ENCODE peak calls at places on chromosome 9, in four cellular contexts. E is brain microvascular endothelial cell; P is CD4-positive, alpha-beta T cell; X is progenitor cell of endocrine pancreas. C is an unnamed sample.

GRCh38 chr9:38622083-38622674 is 1.8 kb upstream of the ANKRD18A start:
- DNase-seq in X (no peak), E (no peak), P (no peak), C (no peak)

GRCh38 chr9:69744688-69745380 is 15.0 kb downstream of the PTAR1 start:
- DNase-seq in E (no peak), X (no peak), P (no peak), C (no peak)

GRCh38 chr9:118578467-118578866 is 790.8 kb downstream of the BRINP1 start:
- DNase-seq in E (peak; percentile 68), X (no peak), P (no peak), C (no peak)

GRCh38 chr9:30504502-30504905 is 1879.9 kb upstream of the ACO1 start:
- DNase-seq in P (no peak), X (no peak), E (no peak), C (no peak)

GRCh38 chr9:34413229-34413852 is 36.6 kb upstream of the MYORG start:
- DNase-seq in X (peak; percentile 64), P (no peak), E (peak; percentile 45), C (no peak)

GRCh38 chr9:91036826-91037510 is 235.3 kb downstream of the SYK start:
- DNase-seq in X (peak; percentile 39), E (peak; percentile 91), P (peak; percentile 47), C (peak; percentile 89)

GRCh38 chr9:87842878-87843585 is 39.6 kb upstream of the SPATA31E1 start:
- DNase-seq in X (no peak), E (no peak), P (no peak), C (no peak)

GRCh38 chr9:93905473-93906133 is 49.6 kb downstream of the BARX1 start:
- DNase-seq in E (no peak), X (no peak), P (no peak), C (no peak)

GRCh38 chr9:106869458-106869857 is 6.5 kb downstream of the ZNF462 start:
- DNase-seq in X (no peak), P (no peak), E (no peak), C (no peak)

GRCh38 chr9:121598167-121599000 is 53.0 kb upstream of the DAB2IP start:
- DNase-seq in P (no peak), X (peak; percentile 78), E (peak; percentile 74), C (peak; percentile 92)

GRCh38 chr9:26264709-26265601 is 586.7 kb upstream of the TUSC1 start:
- DNase-seq in P (no peak), E (peak; percentile 93), X (no peak), C (no peak)

GRCh38 chr9:18526686-18527085 is 52.7 kb downstream of the ADAMTSL1 start:
- DNase-seq in E (no peak), P (no peak), X (no peak), C (no peak)

GRCh38 chr9:78510035-78510434 is 213.1 kb downstream of the PSAT1 start:
- DNase-seq in P (no peak), E (no peak), X (no peak), C (no peak)

GRCh38 chr9:123217148-123217585 is 51.2 kb downstream of the STRBP start:
- DNase-seq in X (no peak), P (no peak), E (no peak), C (no peak)

GRCh38 chr9:70403618-70404025 is 10.8 kb downstream of the KLF9 start:
- DNase-seq in X (no peak), E (no peak), P (no peak), C (no peak)

GRCh38 chr9:27701664-27702063 is 128.4 kb upstream of the C9orf72 start:
- DNase-seq in X (no peak), E (peak; percentile 90), P (no peak), C (no peak)

GRCh38 chr9:114056527-114056926 is 21.6 kb downstream of the AMBP start:
- DNase-seq in P (no peak), X (no peak), E (no peak), C (no peak)

GRCh38 chr9:115845648-115846312 is 307.8 kb upstream of the PAPPA start:
- DNase-seq in P (no peak), E (peak; percentile 62), X (no peak), C (no peak)

GRCh38 chr9:126582427-126582826 is 31.3 kb upstream of the LMX1B start:
- DNase-seq in X (no peak), P (no peak), E (no peak), C (no peak)

GRCh38 chr9:131096490-131097258 is at the start of gene AIF1L:
- DNase-seq in P (peak; percentile 3), X (peak; percentile 59), E (no peak), C (no peak)

GRCh38 chr9:124412228-124412575 is 3.0 kb downstream of the PSMB7 start:
- DNase-seq in P (no peak), E (no peak), X (no peak), C (no peak)

GRCh38 chr9:16884952-16885513 is 14.6 kb upstream of the BNC2 start:
- DNase-seq in X (no peak), P (no peak), E (no peak), C (no peak)

GRCh38 chr9:94758844-94759243 is 32.3 kb downstream of the AOPEP start:
- DNase-seq in X (no peak), P (no peak), E (no peak), C (no peak)

GRCh38 chr9:115263731-115264130 is 145.8 kb upstream of the TNC start:
- DNase-seq in X (no peak), P (no peak), E (no peak), C (no peak)

GRCh38 chr9:112074250-112075008 is 100.7 kb downstream of the SUSD1 start:
- DNase-seq in X (peak; percentile 20), E (peak; percentile 95), P (peak; percentile 69), C (peak; percentile 87)

GRCh38 chr9:2599896-2600295 is 21.7 kb upstream of the VLDLR start:
- DNase-seq in E (no peak), X (no peak), P (no peak), C (no peak)

GRCh38 chr9:130182090-130182909 is 10.1 kb downstream of the NCS1 start:
- DNase-seq in P (no peak), E (no peak), X (no peak), C (no peak)

GRCh38 chr9:21481470-21482057 is 549 bp downstream of the IFNE start:
- DNase-seq in E (no peak), P (no peak), X (no peak), C (no peak)

GRCh38 chr9:26656003-26656940 is 236.3 kb downstream of the CAAP1 start:
- DNase-seq in X (no peak), E (peak; percentile 7), P (no peak), C (no peak)

GRCh38 chr9:76564300-76564699 is 105.3 kb downstream of the GCNT1 start:
- DNase-seq in X (no peak), E (no peak), P (no peak), C (no peak)

GRCh38 chr9:129701054-129701453 is 35.6 kb downstream of the PRRX2 start:
- DNase-seq in P (no peak), X (no peak), E (no peak), C (no peak)

GRCh38 chr9:135747311-135747710 is 45.3 kb downstream of the KCNT1 start:
- DNase-seq in X (no peak), E (no peak), P (no peak), C (no peak)

GRCh38 chr9:107213080-107213479 is 70.0 kb upstream of the RAD23B start:
- DNase-seq in E (no peak), X (no peak), P (no peak), C (no peak)

GRCh38 chr9:121295662-121296191 is 27.8 kb downstream of the GSN start:
- DNase-seq in P (no peak), X (no peak), E (no peak), C (no peak)

GRCh38 chr9:37521111-37521510 is 35.4 kb downstream of the POLR1E start:
- DNase-seq in P (no peak), X (no peak), E (no peak), C (no peak)

GRCh38 chr9:37517977-37518376 is 32.2 kb downstream of the POLR1E start:
- DNase-seq in X (no peak), E (no peak), P (no peak), C (no peak)

GRCh38 chr9:37522971-37523370 is 37.2 kb downstream of the POLR1E start:
- DNase-seq in E (no peak), P (no peak), X (no peak), C (no peak)

GRCh38 chr9:37523916-37524315 is 38.2 kb downstream of the POLR1E start:
- DNase-seq in E (no peak), X (no peak), P (no peak), C (no peak)

GRCh38 chr9:37520641-37521040 is 34.9 kb downstream of the POLR1E start:
- DNase-seq in P (no peak), X (no peak), E (no peak), C (no peak)
- TF ChIP-seq CTCF in P (no peak), X (peak; percentile 11), E (peak; percentile 21), C (no peak)

GRCh38 chr9:89558500-89558899 is 46.3 kb upstream of the GADD45G start:
- DNase-seq in E (no peak), X (no peak), P (no peak), C (no peak)
- TF ChIP-seq CTCF in E (no peak), X (no peak), P (no peak), C (no peak)

GRCh38 chr9:134175808-134176598 is 11.6 kb upstream of the RNU6ATAC start:
- DNase-seq in X (no peak), P (no peak), E (no peak), C (no peak)
- TF ChIP-seq CTCF in X (peak; percentile 27), P (no peak), E (no peak), C (peak; percentile 29)

GRCh38 chr9:109409998-109410397 is 88.1 kb downstream of the PTPN3 start:
- DNase-seq in X (peak; percentile 24), E (no peak), P (no peak), C (no peak)
- TF ChIP-seq CTCF in X (peak; percentile 51), E (peak; percentile 34), P (no peak), C (peak; percentile 8)

C was measured in osteocyte.